ENCODE peak calls at places on chromosomes 1 and 21, in eight cellular contexts. J, O, L, N, S, R, Y and F are unnamed samples.

GRCh38 chr1:91784616-91785015 is 101.3 kb downstream of the TGFBR3 start:
- DNase-seq in J (peak), R (no peak), O (no peak), Y (no peak), L (no peak), N (no peak), S (no peak), F (no peak)

GRCh38 chr1:155284476-155284875 is 7.2 kb downstream of the HCN3 start:
- DNase-seq in Y (no peak), N (no peak), O (no peak), L (no peak), R (no peak), J (no peak), S (no peak), F (no peak)

GRCh38 chr1:170619167-170620030 is 44.5 kb upstream of the PRRX1 start:
- DNase-seq in J (no peak), L (no peak), O (peak), R (no peak), N (no peak), Y (no peak), S (peak), F (no peak)

GRCh38 chr1:27621067-27621920 is 13.7 kb downstream of the FGR start:
- DNase-seq in R (no peak), S (peak), N (no peak), Y (no peak), O (peak), J (no peak), L (no peak), F (no peak)

GRCh38 chr1:101115112-101115511 is 89.5 kb upstream of the DPH5 start:
- DNase-seq in N (no peak), Y (no peak), L (no peak), O (no peak), R (no peak), S (no peak), J (no peak), F (no peak)

GRCh38 chr21:37079211-37079824 is 6.3 kb downstream of the TTC3 start:
- DNase-seq in R (no peak), J (no peak), L (no peak), S (no peak), O (no peak), Y (no peak), N (no peak), F (no peak)

GRCh38 chr21:46220847-46221246 is 7.7 kb downstream of the LSS start:
- DNase-seq in Y (peak), R (no peak), L (no peak), S (no peak), J (no peak), O (no peak), N (no peak), F (no peak)

GRCh38 chr1:182004601-182005000 is 56.9 kb downstream of the ZNF648 start:
- DNase-seq in J (no peak), Y (no peak), R (no peak), O (no peak), N (no peak), S (no peak), L (no peak), F (no peak)

GRCh38 chr1:215192306-215192705 is 109.8 kb downstream of the KCNK2 start:
- DNase-seq in O (peak), R (no peak), J (no peak), S (peak), Y (no peak), N (no peak), L (no peak), F (no peak)

GRCh38 chr1:69197816-69198215 is 369.9 kb upstream of the LRRC7 start:
- DNase-seq in L (no peak), R (no peak), Y (no peak), N (no peak), O (no peak), S (no peak), J (no peak), F (no peak)

GRCh38 chr1:61670016-61670415 is 54.9 kb downstream of the TM2D1 start:
- DNase-seq in J (no peak), N (no peak), R (no peak), O (no peak), L (no peak), Y (no peak), S (no peak), F (no peak)

GRCh38 chr1:1306070-1306660 is 1.6 kb downstream of the ACAP3 start:
- DNase-seq in J (no peak), S (no peak), L (no peak), N (no peak), R (no peak), Y (no peak), O (no peak), F (no peak)

GRCh38 chr1:64598100-64598571 is 128.2 kb downstream of the CACHD1 start:
- DNase-seq in Y (no peak), L (no peak), N (peak), R (no peak), J (no peak), S (peak), O (peak), F (peak)

GRCh38 chr1:37177230-37177864 is 143.0 kb upstream of the GRIK3 start:
- DNase-seq in L (no peak), S (no peak), N (peak), J (no peak), R (peak), O (peak), Y (no peak), F (no peak)

GRCh38 chr1:216183007-216183406 is 240.2 kb downstream of the USH2A start:
- DNase-seq in J (no peak), O (peak), Y (no peak), L (no peak), S (peak), R (no peak), N (no peak), F (peak)

GRCh38 chr1:108706643-108707042 is 6.1 kb upstream of the FNDC7 start:
- DNase-seq in J (no peak), O (no peak), R (no peak), N (no peak), Y (no peak), L (no peak), S (no peak), F (no peak)

GRCh38 chr1:51897699-51898031 is 19.1 kb upstream of the NRDC start:
- DNase-seq in O (peak), L (no peak), Y (no peak), N (peak), S (peak), J (no peak), R (no peak), F (no peak)

GRCh38 chr21:21232320-21232719 is 234.1 kb downstream of the NCAM2 start:
- DNase-seq in N (no peak), L (no peak), S (peak), R (no peak), O (peak), J (no peak), Y (no peak), F (no peak)

GRCh38 chr1:167262820-167263219 is 42.1 kb downstream of the POU2F1 start:
- DNase-seq in S (peak), R (no peak), L (no peak), N (no peak), J (no peak), Y (no peak), O (peak), F (no peak)

GRCh38 chr1:29500041-29500440 is 263.7 kb downstream of the PTPRU start:
- DNase-seq in S (no peak), J (peak), R (no peak), L (no peak), N (no peak), O (no peak), Y (no peak), F (no peak)

GRCh38 chr1:226607268-226607660 is 58.7 kb downstream of the STUM start:
- DNase-seq in J (no peak), L (no peak), N (no peak), R (no peak), Y (peak), S (no peak), O (no peak), F (no peak)

GRCh38 chr1:42925132-42925769 is 33.4 kb downstream of the SLC2A1 start:
- DNase-seq in N (no peak), Y (no peak), J (no peak), O (no peak), L (no peak), R (no peak), S (no peak), F (no peak)

GRCh38 chr1:91781371-91781825 is 104.6 kb downstream of the TGFBR3 start:
- DNase-seq in N (no peak), S (peak), Y (no peak), R (no peak), J (peak), L (no peak), O (peak), F (no peak)

GRCh38 chr1:236338096-236338495 is 56.0 kb upstream of the EDARADD start:
- DNase-seq in S (no peak), Y (no peak), L (no peak), R (no peak), J (no peak), O (peak), N (no peak), F (peak)

GRCh38 chr21:28867401-28867800 is 125.3 kb downstream of the LTN1 start:
- DNase-seq in O (peak), N (no peak), R (no peak), Y (no peak), S (peak), L (no peak), J (no peak), F (no peak)

GRCh38 chr1:86137458-86137857 is 19.1 kb downstream of the COL24A1 start:
- DNase-seq in N (no peak), J (no peak), O (peak), L (no peak), S (peak), Y (no peak), R (no peak), F (peak)

GRCh38 chr1:25031601-25031965 is 101.5 kb upstream of the RUNX3 start:
- DNase-seq in R (no peak), L (no peak), O (no peak), J (no peak), S (peak), Y (no peak), N (no peak), F (no peak)

GRCh38 chr1:109199710-109200109 is 14.0 kb upstream of the SARS1 start:
- DNase-seq in N (no peak), R (no peak), O (no peak), S (no peak), L (no peak), Y (no peak), J (no peak), F (no peak)

GRCh38 chr21:28742527-28742926 is 250.2 kb downstream of the LTN1 start:
- DNase-seq in N (no peak), S (peak), O (peak), Y (no peak), J (no peak), L (no peak), R (no peak), F (no peak)

GRCh38 chr1:205449750-205450443 is 5.9 kb downstream of the BLACAT1 start:
- DNase-seq in Y (peak), R (no peak), N (peak), L (no peak), J (no peak), S (peak), O (peak), F (peak)

GRCh38 chr21:36079010-36079649 is 9.3 kb downstream of the CBR1 start:
- DNase-seq in N (no peak), S (no peak), O (peak), L (peak), R (no peak), J (no peak), Y (peak), F (no peak)

GRCh38 chr1:8595919-8596318 is 221.5 kb downstream of the RERE start:
- DNase-seq in J (no peak), L (no peak), S (no peak), O (peak), Y (no peak), N (no peak), R (no peak), F (no peak)

GRCh38 chr21:46205121-46205520 is 20.9 kb upstream of the SPATC1L start:
- DNase-seq in O (no peak), Y (peak), S (no peak), L (no peak), J (no peak), R (no peak), N (no peak), F (no peak)

GRCh38 chr21:17775431-17776126 is 43.6 kb downstream of the C21orf91 start:
- DNase-seq in L (no peak), S (no peak), O (no peak), J (no peak), Y (no peak), R (no peak), N (no peak), F (no peak)

GRCh38 chr1:231418101-231418740 is 3.9 kb downstream of the EGLN1 start:
- DNase-seq in Y (no peak), R (no peak), S (no peak), L (no peak), N (no peak), O (no peak), J (no peak), F (no peak)

DNA sequence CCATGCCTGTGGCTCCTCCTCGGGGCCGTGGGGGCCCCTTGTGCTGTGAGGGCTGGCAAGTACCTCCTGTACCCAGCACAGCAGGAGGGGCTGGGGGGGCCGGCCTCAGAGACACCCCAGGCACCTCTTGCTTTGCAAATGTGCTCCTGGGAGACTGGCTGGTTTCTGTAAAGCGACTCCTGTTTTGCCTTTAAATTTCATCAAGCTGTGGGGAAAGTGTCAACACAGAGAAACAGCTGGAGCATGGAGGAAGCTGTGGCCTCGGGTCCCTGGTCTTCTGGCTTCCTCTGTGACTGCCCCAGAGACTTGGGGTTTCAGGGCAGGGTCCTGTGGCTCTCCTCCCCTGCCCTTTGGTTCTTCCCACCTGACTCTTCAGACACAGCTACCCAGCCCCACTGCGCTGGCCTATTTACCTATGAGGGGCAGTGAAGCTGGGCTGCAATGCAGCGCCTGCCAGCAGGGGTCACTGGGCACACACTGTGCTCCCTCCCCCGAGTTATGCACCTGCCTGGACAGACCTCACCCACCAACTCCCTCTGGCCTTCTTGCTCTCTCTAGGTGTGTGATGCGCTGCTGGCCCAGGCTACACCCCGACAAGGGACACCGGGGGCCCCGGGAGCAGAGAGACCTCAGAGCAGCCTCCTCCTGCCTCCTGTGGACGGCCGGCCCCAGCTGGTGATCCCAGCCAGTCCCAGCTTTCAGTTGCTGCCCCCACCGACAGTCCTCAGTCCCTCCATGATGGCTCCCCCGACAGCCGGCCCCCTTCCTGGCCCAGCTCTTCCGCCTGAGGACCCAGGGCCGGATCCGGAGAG is 17.6 kb upstream of the PEX10 start:
- DNase-seq in R (no peak), J (no peak), Y (no peak), L (no peak), S (no peak), O (peak), N (no peak), F (no peak)
- TF ChIP-seq CTCF in R (no peak), J (no peak), Y (peak), L (no peak), S (peak), O (peak), N (peak), F (peak)

GRCh38 chr1:21291184-21291583 is 921 bp upstream of the ECE1 start:
- DNase-seq in R (no peak), O (no peak), N (no peak), J (no peak), L (no peak), Y (no peak), S (no peak), F (no peak)
- H3K4me3 ChIP-seq in R (no peak), O (no peak), N (peak), J (peak), L (no peak), Y (peak), S (no peak), F (no peak)

DNA sequence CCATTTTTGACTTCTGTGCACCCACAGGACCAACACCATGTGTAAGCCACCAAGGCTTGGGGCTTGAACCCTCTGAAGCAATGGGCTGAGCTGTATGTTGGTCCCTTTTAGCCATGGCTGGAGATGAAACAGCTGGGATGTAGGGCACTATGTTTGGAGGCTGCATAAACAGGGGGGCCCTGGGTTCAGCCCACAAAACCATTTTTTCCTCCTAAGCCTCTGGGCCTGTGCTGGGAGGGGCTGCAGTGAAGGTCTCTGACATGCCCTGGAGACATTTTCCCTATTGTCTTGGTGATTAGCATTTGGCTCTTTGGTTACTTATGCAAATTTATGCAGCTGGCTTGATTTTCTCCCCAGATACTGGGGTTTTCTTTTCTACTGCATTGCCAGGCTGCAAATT is 144.9 kb downstream of the ZNF326 start:
- DNase-seq in S (no peak), J (no peak), Y (no peak), L (no peak), N (no peak), O (no peak), R (no peak), F (no peak)
- TF ChIP-seq CTCF in S (no peak), J (no peak), Y (no peak), L (no peak), N (no peak), O (no peak), R (no peak), F (no peak)

GRCh38 chr1:107229711-107230110 is 88.9 kb downstream of the NTNG1 start:
- DNase-seq in J (no peak), N (no peak), R (no peak), S (no peak), L (no peak), O (no peak), Y (no peak), F (no peak)
- H3K4me3 ChIP-seq in J (no peak), N (no peak), R (no peak), S (no peak), L (no peak), O (no peak), Y (no peak), F (no peak)

DNA sequence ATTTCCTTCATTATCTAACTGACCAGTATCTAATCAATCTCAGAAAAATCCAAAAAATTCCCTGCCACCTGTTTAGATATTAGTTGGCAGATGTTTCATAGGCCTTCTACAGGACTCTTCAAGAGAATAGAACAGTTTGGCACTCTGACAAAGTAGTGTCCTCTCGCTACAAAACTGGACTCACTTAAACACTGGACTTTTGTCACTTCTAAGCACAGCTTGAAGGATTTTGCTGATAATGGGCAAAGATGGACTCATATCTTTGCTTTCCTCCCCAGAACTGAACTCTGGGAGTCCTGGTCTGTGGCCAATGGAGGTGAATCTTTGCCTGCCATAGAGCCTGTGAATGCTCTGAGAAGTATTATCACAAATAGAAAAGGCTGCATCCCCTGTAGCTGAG is 58.2 kb upstream of the ZNF326 start:
- DNase-seq in J (no peak), N (no peak), Y (no peak), S (no peak), O (no peak), R (no peak), L (no peak), F (no peak)
- TF ChIP-seq CTCF in J (no peak), N (no peak), Y (no peak), S (no peak), O (no peak), R (no peak), L (no peak), F (no peak)